ENCODE peak calls at places on chromosomes 11 and 22, in six cellular contexts. X is Calu3, Q is Peyer's patch, I is stomach, T is astrocyte, R is colonic mucosa. U is an unnamed sample.

GRCh38 chr11:90453525-90453924 is 230.7 kb upstream of the CHORDC1 start:
- DNase-seq in Q (no peak), I (no peak), T (no peak), R (no peak), X (no peak), U (no peak)

GRCh38 chr11:9089061-9089460 is 2.3 kb downstream of the SCUBE2 start:
- DNase-seq in R (peak), I (no peak), Q (peak), X (no peak), T (no peak), U (no peak)

GRCh38 chr11:74366576-74366975 is 31.7 kb downstream of the PGM2L1 start:
- DNase-seq in R (no peak), T (peak), I (no peak), Q (no peak), X (no peak), U (peak)

GRCh38 chr11:69634590-69634989 is 6.4 kb upstream of the CCND1 start:
- DNase-seq in X (no peak), Q (peak), R (no peak), T (no peak), I (no peak), U (no peak)

GRCh38 chr22:47001288-47001687 is 238.8 kb downstream of the TBC1D22A start:
- DNase-seq in Q (no peak), X (no peak), T (no peak), R (no peak), I (no peak), U (no peak)

GRCh38 chr22:45223304-45224117 is 17.2 kb downstream of the KIAA0930 start:
- DNase-seq in Q (no peak), I (no peak), R (no peak), T (no peak), X (no peak), U (no peak)

GRCh38 chr11:12064136-12064953 is 46.0 kb upstream of the MICAL2 start:
- DNase-seq in I (no peak), R (no peak), X (no peak), T (no peak), Q (no peak), U (no peak)

GRCh38 chr11:121449123-121449522 is 3.0 kb upstream of the SORL1 start:
- DNase-seq in R (no peak), X (no peak), T (no peak), Q (no peak), I (no peak), U (no peak)

GRCh38 chr11:47171856-47172255 is 4.8 kb downstream of the ARFGAP2 start:
- DNase-seq in Q (no peak), I (no peak), X (no peak), T (no peak), R (no peak), U (no peak)

GRCh38 chr11:116072776-116073175 is 568.6 kb upstream of the CADM1 start:
- DNase-seq in Q (no peak), R (no peak), T (no peak), I (no peak), X (no peak), U (no peak)
- TF ChIP-seq CTCF in Q (no peak), R (no peak), T (peak), I (no peak), X (no peak), U (no peak)

DNA sequence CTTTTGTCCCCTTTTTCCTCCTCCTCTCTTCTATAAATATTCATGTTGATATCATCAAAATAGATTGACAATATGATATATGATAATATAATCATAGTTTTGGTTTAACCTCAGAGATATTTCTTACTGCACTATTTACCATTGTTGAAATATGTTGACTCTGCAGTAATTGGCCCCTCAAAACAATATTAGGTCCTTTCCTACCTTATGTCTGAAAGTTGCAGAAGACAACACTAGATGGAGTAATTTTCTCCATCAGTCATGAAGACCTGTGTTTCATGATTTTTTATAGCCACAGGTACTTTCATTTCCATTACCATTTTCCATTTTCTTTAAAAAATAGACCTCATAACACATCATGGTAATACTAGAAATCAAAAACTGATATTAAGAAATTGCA is 284.4 kb downstream of the LUZP2 start:
- DNase-seq in Q (no peak), T (no peak), X (no peak), I (no peak), R (no peak), U (no peak)
- TF ChIP-seq CTCF in Q (no peak), T (no peak), X (no peak), I (no peak), R (no peak), U (no peak)

GRCh38 chr11:36295926-36296325 is at the start of gene PRR5L:
- DNase-seq in X (no peak), I (no peak), Q (no peak), T (no peak), R (peak), U (no peak)

GRCh38 chr11:36296925-36297604 is 977 bp downstream of the PRR5L start:
- DNase-seq in X (no peak), T (peak), I (no peak), Q (peak), R (peak), U (peak)

GRCh38 chr11:36289226-36289852 is at the start of gene COMMD9:
- DNase-seq in Q (peak), X (peak), R (peak), T (peak), I (peak), U (peak)

GRCh38 chr11:36288442-36289225 is 590 bp downstream of the COMMD9 start:
- DNase-seq in Q (no peak), I (no peak), R (peak), T (no peak), X (no peak), U (no peak)

DNA sequence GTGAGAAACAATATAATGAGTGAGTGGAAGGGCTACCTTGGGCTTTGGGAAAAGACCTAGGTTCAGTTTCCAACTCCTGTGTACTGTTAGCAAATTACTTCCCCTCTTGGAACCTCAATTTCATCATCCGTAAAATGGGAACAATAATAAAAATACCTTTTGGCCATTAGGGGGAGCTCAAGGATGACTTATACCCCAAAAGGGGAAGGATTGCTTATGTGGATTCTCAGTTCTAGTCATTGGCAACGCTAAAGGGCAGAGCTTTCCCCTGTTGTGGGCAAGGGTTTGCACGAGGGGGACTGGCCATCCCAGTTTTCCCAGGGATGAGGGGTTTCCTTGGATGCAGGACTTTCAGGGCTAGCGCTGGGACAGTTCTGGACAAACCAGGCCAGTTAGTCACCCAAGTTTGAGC is 3.1 kb upstream of the COMMD9 start:
- DNase-seq in Q (no peak), R (no peak), T (peak), I (no peak), X (peak), U (peak)
- TF ChIP-seq CTCF in Q (peak), R (peak), T (peak), I (no peak), X (no peak), U (peak)

GRCh38 chr22:26377170-26377825 is 51.8 kb upstream of the ASPHD2 start:
- DNase-seq in X (no peak), R (no peak), T (no peak), I (no peak), Q (no peak), U (no peak)
- TF ChIP-seq CTCF in X (no peak), R (no peak), T (no peak), I (no peak), Q (no peak), U (no peak)